ENCODE peak calls at places on chromosomes 6 and 20, in four cellular contexts. C, S, F and M are unnamed samples.

GRCh38 chr6:130598021-130598989 is 228.9 kb upstream of the SMLR1 start:
- DNase-seq in C (no peak), S (no peak), F (no peak), M (no peak)

GRCh38 chr6:5751525-5752252 is 255.0 kb downstream of the NRN1 start:
- DNase-seq in C (no peak), S (no peak), F (peak; percentile 36), M (no peak)

GRCh38 chr20:58891076-58891685 is 38.7 kb downstream of the GNAS start:
- DNase-seq in C (peak; percentile 92), S (peak; percentile 72), F (peak; percentile 87), M (no peak)

GRCh38 chr6:14272111-14273085 is 154.8 kb downstream of the CD83 start:
- DNase-seq in C (no peak), S (no peak), F (no peak), M (no peak)

GRCh38 chr6:70225052-70225451 is 77.8 kb downstream of the COL9A1 start:
- DNase-seq in C (no peak), S (no peak), F (peak; percentile 37), M (no peak)

GRCh38 chr6:2872417-2873358 is 30.4 kb downstream of the SERPINB9 start:
- DNase-seq in C (no peak), S (no peak), F (no peak), M (no peak)

GRCh38 chr6:150599199-150600002 is at the start of gene PLEKHG1:
- DNase-seq in C (peak; percentile 74), S (peak; percentile 89), F (peak; percentile 81), M (peak; percentile 20)

GRCh38 chr20:49231461-49231860 is 12.2 kb downstream of the DDX27 start:
- DNase-seq in C (no peak), S (no peak), F (no peak), M (no peak)

GRCh38 chr20:50346372-50347347 is 156.0 kb downstream of the CEBPB start:
- DNase-seq in C (no peak), S (no peak), F (peak; percentile 37), M (peak; percentile 86)

GRCh38 chr20:2101057-2101934 is at the start of gene STK35:
- DNase-seq in C (peak; percentile 95), S (peak; percentile 79), F (no peak), M (no peak)

GRCh38 chr6:158185729-158186456 is 17.7 kb downstream of the GTF2H5 start:
- DNase-seq in C (no peak), S (no peak), F (no peak), M (peak; percentile 89)

GRCh38 chr20:15842872-15843271 is 730.4 kb downstream of the KIF16B start:
- DNase-seq in C (no peak), S (peak; percentile 52), F (no peak), M (no peak)

GRCh38 chr20:19275038-19275629 is 62.7 kb downstream of the SLC24A3 start:
- DNase-seq in C (no peak), S (no peak), F (no peak), M (no peak)